ENCODE peak calls at places on chromosomes 6 and 20, in five cellular contexts. G is GM23248; E is IMR-90; J is SJSA1; B is naive thymus-derived CD4-positive, alpha-beta T cell. L is an unnamed sample.

GRCh38 chr6:157585274-157586087 is 204.5 kb downstream of the ZDHHC14 start:
- DNase-seq in G (no peak), E (no peak), J (no peak), B (no peak), L (no peak)

GRCh38 chr6:3159805-3160781 is 2.7 kb upstream of the TUBB2A start:
- DNase-seq in G (no peak), E (no peak), J (no peak), B (no peak), L (peak; percentile 26)

GRCh38 chr6:41462980-41463930 is 82.9 kb upstream of the FOXP4 start:
- DNase-seq in G (peak; percentile 43), E (peak; percentile 77), J (peak; percentile 75), B (no peak), L (peak; percentile 74)

GRCh38 chr20:24953621-24954133 is 4.6 kb downstream of the CST7 start:
- DNase-seq in G (no peak), E (no peak), J (no peak), B (no peak), L (no peak)

GRCh38 chr6:151753581-151753980 is 53.9 kb upstream of the ESR1 start:
- DNase-seq in G (no peak), E (no peak), J (no peak), B (no peak), L (no peak)

GRCh38 chr6:132813173-132813856 is 1.1 kb upstream of the RPS12 start:
- DNase-seq in G (peak; percentile 82), E (no peak), J (peak; percentile 50), B (peak; percentile 31), L (peak; percentile 56)

GRCh38 chr6:79869600-79870084 is 77.7 kb downstream of the ELOVL4 start:
- DNase-seq in G (peak; percentile 84), E (peak; percentile 57), J (peak; percentile 56), B (peak; percentile 79), L (peak; percentile 90)

GRCh38 chr6:80209434-80209833 is 103.0 kb downstream of the BCKDHB start:
- DNase-seq in G (no peak), E (no peak), J (no peak), B (no peak), L (no peak)

GRCh38 chr6:107305391-107305790 is 154.0 kb downstream of the PDSS2 start:
- DNase-seq in G (no peak), E (no peak), J (no peak), B (no peak), L (no peak)

GRCh38 chr6:53203483-53203882 is 54.8 kb upstream of the GCM1 start:
- DNase-seq in G (no peak), E (no peak), J (no peak), B (no peak), L (no peak)

GRCh38 chr6:169800116-169800667 is 48.8 kb downstream of the ERMARD start:
- DNase-seq in G (peak; percentile 44), E (no peak), J (no peak), B (no peak), L (no peak)
- H3K4me1 ChIP-seq in G (peaks cover 5% of the 10 kb centered on the region), E (peaks cover 10% of the 10 kb centered on the region), J (no peaks in the 10 kb centered on the region), B (peaks cover 13% of the 10 kb centered on the region), L (peaks cover 12% of the 10 kb centered on the region)

DNA sequence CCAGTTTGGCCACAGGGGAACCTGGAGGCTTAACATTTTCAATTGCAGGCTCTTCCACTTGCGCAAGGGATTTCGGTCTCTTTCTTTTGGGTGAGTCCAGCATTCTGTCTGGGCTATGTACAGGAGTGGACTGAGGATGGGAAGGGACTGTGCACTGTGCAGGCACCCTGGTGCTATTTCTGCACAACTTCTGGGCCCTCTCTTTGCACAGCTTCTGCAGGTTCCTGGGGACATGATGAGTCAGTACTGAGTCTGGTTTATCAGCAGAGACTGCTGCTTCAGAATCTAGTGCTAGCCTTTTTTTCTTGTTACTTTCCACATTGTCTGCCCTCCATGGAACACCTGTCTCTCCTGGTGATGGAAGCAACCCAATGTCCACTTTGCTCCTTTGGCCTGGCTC is 78.5 kb upstream of the ASF1A start:
- DNase-seq in G (peak; percentile 8), E (no peak), J (no peak), B (no peak), L (no peak)
- H3K4me1 ChIP-seq in G (peaks cover 18% of the 10 kb centered on the region), E (no peaks in the 10 kb centered on the region), J (no peaks in the 10 kb centered on the region), B (peaks cover 11% of the 10 kb centered on the region), L (no peaks in the 10 kb centered on the region)

GRCh38 chr6:129146836-129147366 is 264.0 kb downstream of the LAMA2 start:
- DNase-seq in G (no peak), E (no peak), J (no peak), B (no peak), L (no peak)
- H3K4me1 ChIP-seq in G (no peaks in the 10 kb centered on the region), E (no peaks in the 10 kb centered on the region), J (no peaks in the 10 kb centered on the region), B (no peaks in the 10 kb centered on the region), L (no peaks in the 10 kb centered on the region)

GRCh38 chr6:35016417-35017221 is 124.5 kb downstream of the TCP11 start:
- DNase-seq in G (peak; percentile 63), E (peak; percentile 88), J (peak; percentile 62), B (no peak), L (no peak)
- H3K4me1 ChIP-seq in G (peaks cover 42% of the 10 kb centered on the region), E (peaks cover 27% of the 10 kb centered on the region), J (peaks cover 35% of the 10 kb centered on the region), B (no peaks in the 10 kb centered on the region), L (peaks cover 48% of the 10 kb centered on the region)

GRCh38 chr20:32360333-32360634 is 2.2 kb downstream of the ASXL1 start:
- DNase-seq in G (no peak), E (no peak), J (no peak), B (no peak), L (no peak)
- H3K4me1 ChIP-seq in G (peaks cover 43% of the 10 kb centered on the region), E (peaks cover 3% of the 10 kb centered on the region), J (peaks cover 65% of the 10 kb centered on the region), B (peaks cover 16% of the 10 kb centered on the region), L (peaks cover 56% of the 10 kb centered on the region)

GRCh38 chr20:40895182-40895581 is 133.4 kb upstream of the TOP1 start:
- DNase-seq in G (no peak), E (no peak), J (no peak), B (no peak), L (no peak)
- H3K4me1 ChIP-seq in G (no peaks in the 10 kb centered on the region), E (no peaks in the 10 kb centered on the region), J (no peaks in the 10 kb centered on the region), B (no peaks in the 10 kb centered on the region), L (no peaks in the 10 kb centered on the region)

GRCh38 chr6:33321227-33321626 is 3.7 kb upstream of the ZBTB22 start:
- DNase-seq in G (no peak), E (no peak), J (no peak), B (no peak), L (no peak)
- H3K4me1 ChIP-seq in G (peaks cover 26% of the 10 kb centered on the region), E (peaks cover 31% of the 10 kb centered on the region), J (peaks cover 41% of the 10 kb centered on the region), B (peaks cover 53% of the 10 kb centered on the region), L (peaks cover 57% of the 10 kb centered on the region)

L was measured in upper lobe of left lung.